ENCODE peak calls at places on chromosomes 6 and 20, in six cellular contexts. P is HuH-7; D is NCI-H2107; H is stimulated activated CD4-positive, alpha-beta T cell treated with anti-CD3 and anti-CD28 coated beads, TNF-alpha, amount 100 ng/mL, for 4 hours; O is D721Med; Y is NCI-H774. J is an unnamed sample.

GRCh38 chr6:96545882-96546281 is 17.0 kb upstream of the FHL5 start:
- DNase-seq in P (no peak), D (no peak), H (no peak), O (no peak), Y (no peak), J (no peak)

GRCh38 chr6:157267109-157267611 is 56.2 kb downstream of the TMEM242 start:
- DNase-seq in P (no peak), D (no peak), H (no peak), O (no peak), Y (no peak), J (no peak)

GRCh38 chr6:89436226-89436625 is 3.3 kb downstream of the ANKRD6 start:
- DNase-seq in P (no peak), D (peak), H (no peak), O (no peak), Y (peak), J (no peak)

GRCh38 chr6:6688283-6688682 is 99.8 kb downstream of the LY86 start:
- DNase-seq in P (no peak), D (no peak), H (no peak), O (no peak), Y (peak), J (no peak)

GRCh38 chr20:43442310-43442880 is 15.3 kb upstream of the SRSF6 start:
- DNase-seq in P (no peak), D (no peak), H (no peak), O (no peak), Y (no peak), J (no peak)

GRCh38 chr6:117448732-117449131 is 23.0 kb upstream of the ROS1 start:
- DNase-seq in P (no peak), D (no peak), H (no peak), O (no peak), Y (no peak), J (no peak)

GRCh38 chr6:42698217-42698616 is 24.2 kb downstream of the PRPH2 start:
- DNase-seq in P (no peak), D (no peak), H (no peak), O (no peak), Y (no peak), J (no peak)

GRCh38 chr20:63309261-63310071 is 16.5 kb downstream of the COL20A1 start:
- DNase-seq in P (peak), D (peak), H (no peak), O (peak), Y (no peak), J (peak)

GRCh38 chr6:130406935-130407532 is 41.2 kb downstream of the TMEM200A start:
- DNase-seq in P (no peak), D (no peak), H (no peak), O (no peak), Y (no peak), J (no peak)

GRCh38 chr20:21235346-21235712 is 67.8 kb upstream of the XRN2 start:
- DNase-seq in P (no peak), D (no peak), H (no peak), O (no peak), Y (no peak), J (no peak)

GRCh38 chr20:33303595-33303994 is 20.6 kb downstream of the BPIFB1 start:
- DNase-seq in P (no peak), D (no peak), H (no peak), O (no peak), Y (no peak), J (no peak)

GRCh38 chr20:23049201-23049932 is at the start of gene THBD:
- DNase-seq in P (no peak), D (no peak), H (no peak), O (no peak), Y (peak), J (no peak)

GRCh38 chr6:170269151-170269872 is 21.6 kb downstream of the DLL1 start:
- DNase-seq in P (no peak), D (peak), H (no peak), O (no peak), Y (peak), J (no peak)

GRCh38 chr6:128519931-128520435 is 416 bp downstream of the PTPRK start:
- DNase-seq in P (no peak), D (peak), H (peak), O (no peak), Y (peak), J (peak)

GRCh38 chr6:153392156-153392555 is 261.1 kb upstream of the RGS17 start:
- DNase-seq in P (no peak), D (no peak), H (no peak), O (no peak), Y (no peak), J (no peak)

GRCh38 chr6:21533678-21534077 is 59.9 kb upstream of the SOX4 start:
- DNase-seq in P (no peak), D (no peak), H (no peak), O (no peak), Y (no peak), J (no peak)

GRCh38 chr20:62902926-62903615 is 23.2 kb downstream of the DIDO1 start:
- DNase-seq in P (no peak), D (no peak), H (no peak), O (no peak), Y (no peak), J (no peak)

GRCh38 chr6:87281426-87281825 is 41.0 kb upstream of the SMIM8 start:
- DNase-seq in P (no peak), D (no peak), H (no peak), O (no peak), Y (no peak), J (no peak)

GRCh38 chr6:15872252-15873103 is 209.7 kb upstream of the DTNBP1 start:
- DNase-seq in P (no peak), D (no peak), H (no peak), O (no peak), Y (no peak), J (no peak)

GRCh38 chr6:130500693-130501092 is 134.9 kb downstream of the TMEM200A start:
- DNase-seq in P (no peak), D (no peak), H (no peak), O (no peak), Y (no peak), J (no peak)

GRCh38 chr6:81838031-81838430 is 85.5 kb upstream of the TENT5A start:
- DNase-seq in P (no peak), D (no peak), H (no peak), O (no peak), Y (no peak), J (no peak)

GRCh38 chr6:89460713-89461112 is 27.8 kb downstream of the ANKRD6 start:
- DNase-seq in P (no peak), D (no peak), H (no peak), O (no peak), Y (no peak), J (no peak)

GRCh38 chr6:91710356-91710755 is 1123.5 kb upstream of the MAP3K7 start:
- DNase-seq in P (no peak), D (no peak), H (no peak), O (no peak), Y (no peak), J (no peak)

GRCh38 chr6:30101939-30102700 is 10.8 kb downstream of the TRIM31 start:
- DNase-seq in P (peak), D (peak), H (peak), O (peak), Y (peak), J (peak)

GRCh38 chr20:34570859-34571306 is 12.4 kb downstream of the MAP1LC3A start:
- DNase-seq in P (no peak), D (no peak), H (no peak), O (no peak), Y (no peak), J (no peak)

GRCh38 chr20:6829510-6830116 is 62.1 kb downstream of the BMP2 start:
- DNase-seq in P (no peak), D (no peak), H (no peak), O (no peak), Y (no peak), J (no peak)

J was measured in stimulated activated naive CD8-positive, alpha-beta T cell treated with anti-CD3 and anti-CD28 coated beads, Interleukin-15, amount 100 ng/mL, for 72 hours.